ENCODE peak calls at places on chromosomes 13 and 19, in seven cellular contexts. N, P, M, F, R, W and U are unnamed samples.

GRCh38 chr19:1455336-1456120 is 5.6 kb downstream of the APC2 start:
- DNase-seq in N (peak), P (no peak), M (no peak), F (no peak), R (no peak), W (peak), U (peak)

GRCh38 chr13:106118050-106118449 is 417.4 kb downstream of the EFNB2 start:
- DNase-seq in N (no peak), P (no peak), M (no peak), F (no peak), R (no peak), W (no peak), U (no peak)

GRCh38 chr19:6060600-6061391 is 49.5 kb downstream of the RFX2 start:
- DNase-seq in N (peak), P (no peak), M (no peak), F (no peak), R (no peak), W (no peak), U (no peak)

GRCh38 chr13:95335667-95336066 is 34.4 kb upstream of the ABCC4 start:
- DNase-seq in N (no peak), P (no peak), M (no peak), F (no peak), R (no peak), W (peak), U (no peak)

GRCh38 chr13:36681894-36682624 is 8.2 kb downstream of the SERTM1 start:
- DNase-seq in N (no peak), P (no peak), M (no peak), F (no peak), R (no peak), W (no peak), U (no peak)

GRCh38 chr19:29667390-29667783 is 2.1 kb downstream of the PLEKHF1 start:
- DNase-seq in N (no peak), P (no peak), M (no peak), F (no peak), R (no peak), W (no peak), U (no peak)

GRCh38 chr19:55717251-55717650 is 21.0 kb downstream of the NLRP9 start:
- DNase-seq in N (no peak), P (no peak), M (no peak), F (no peak), R (no peak), W (no peak), U (no peak)

GRCh38 chr19:46603195-46603637 is 2.1 kb downstream of the CALM3 start:
- DNase-seq in N (peak), P (no peak), M (no peak), F (no peak), R (no peak), W (peak), U (no peak)

GRCh38 chr19:18233224-18233825 is 7.1 kb upstream of the PDE4C start:
- DNase-seq in N (peak), P (no peak), M (peak), F (no peak), R (peak), W (no peak), U (peak)

GRCh38 chr19:44202470-44202869 is 9.9 kb upstream of the ZNF227 start:
- DNase-seq in N (no peak), P (no peak), M (no peak), F (no peak), R (no peak), W (no peak), U (no peak)

GRCh38 chr13:77565635-77566034 is 30.1 kb downstream of the SCEL start:
- DNase-seq in N (no peak), P (no peak), M (no peak), F (no peak), R (no peak), W (peak), U (peak)

GRCh38 chr19:46859637-46860124 is 1.1 kb upstream of the ARHGAP35 start:
- DNase-seq in N (no peak), P (peak), M (peak), F (no peak), R (no peak), W (no peak), U (peak)

GRCh38 chr19:43976732-43977131 is 7.3 kb upstream of the ZNF155 start:
- DNase-seq in N (no peak), P (no peak), M (no peak), F (no peak), R (no peak), W (no peak), U (no peak)

GRCh38 chr13:65913173-65913572 is 1317.0 kb downstream of the PCDH9 start:
- DNase-seq in N (no peak), P (peak), M (no peak), F (no peak), R (no peak), W (no peak), U (no peak)

GRCh38 chr19:46976845-46977320 is 42.8 kb upstream of the NPAS1 start:
- DNase-seq in N (no peak), P (peak), M (no peak), F (no peak), R (no peak), W (peak), U (no peak)

GRCh38 chr13:32674503-32674902 is 88.3 kb downstream of the PDS5B start:
- DNase-seq in N (no peak), P (no peak), M (no peak), F (no peak), R (no peak), W (no peak), U (no peak)

GRCh38 chr19:32201661-32202060 is 143.7 kb upstream of the ZNF507 start:
- DNase-seq in N (no peak), P (no peak), M (no peak), F (no peak), R (no peak), W (no peak), U (no peak)